ENCODE peak calls at places on chromosomes 4 and X, in five cellular contexts. One of them, this sample, is unnamed.

GRCh38 chrX:109475174-109475891 is 6.6 kb downstream of the GUCY2F start:
- DNase-seq in GM06990: peak
- DNase-seq in GM12865: peak
- DNase-seq in cardiac fibroblast: peak
- DNase-seq in fibroblast of mammary gland: peak
- DNase-seq in this sample: no peak

GRCh38 chr4:150743564-150744342 is 161.8 kb downstream of the MAB21L2 start:
- DNase-seq in GM06990: no peak
- DNase-seq in GM12865: no peak
- DNase-seq in cardiac fibroblast: peak
- DNase-seq in fibroblast of mammary gland: peak
- DNase-seq in this sample: no peak

GRCh38 chr4:142293536-142293935 is 552.6 kb downstream of the INPP4B start:
- DNase-seq in GM06990: no peak
- DNase-seq in GM12865: no peak
- DNase-seq in cardiac fibroblast: peak
- DNase-seq in fibroblast of mammary gland: no peak
- DNase-seq in this sample: no peak

GRCh38 chrX:153665726-153666306 is 7.8 kb downstream of the PNCK start:
- DNase-seq in GM06990: no peak
- DNase-seq in GM12865: no peak
- DNase-seq in cardiac fibroblast: no peak
- DNase-seq in fibroblast of mammary gland: no peak
- DNase-seq in this sample: no peak

GRCh38 chrX:1600406-1601050 is 9.1 kb downstream of the AKAP17A start:
- DNase-seq in GM06990: no peak
- DNase-seq in GM12865: no peak
- DNase-seq in cardiac fibroblast: no peak
- DNase-seq in fibroblast of mammary gland: no peak
- DNase-seq in this sample: no peak

GRCh38 chrX:139826065-139827044 is 106.5 kb downstream of the ATP11C start:
- DNase-seq in GM06990: no peak
- DNase-seq in GM12865: no peak
- DNase-seq in cardiac fibroblast: peak
- DNase-seq in fibroblast of mammary gland: peak
- DNase-seq in this sample: peak

GRCh38 chr4:108172231-108172779 is 3.6 kb upstream of the LEF1 start:
- DNase-seq in GM06990: peak
- DNase-seq in GM12865: peak
- DNase-seq in cardiac fibroblast: no peak
- DNase-seq in fibroblast of mammary gland: no peak
- DNase-seq in this sample: no peak

GRCh38 chr4:86264269-86264668 is 95.6 kb downstream of the MAPK10 start:
- DNase-seq in GM06990: no peak
- DNase-seq in GM12865: no peak
- DNase-seq in cardiac fibroblast: no peak
- DNase-seq in fibroblast of mammary gland: no peak
- DNase-seq in this sample: no peak

GRCh38 chrX:129360175-129360574 is 163.1 kb downstream of the SMARCA1 start:
- DNase-seq in GM06990: no peak
- DNase-seq in GM12865: peak
- DNase-seq in cardiac fibroblast: peak
- DNase-seq in fibroblast of mammary gland: peak
- DNase-seq in this sample: no peak

GRCh38 chr4:79298484-79298883 is 27.4 kb downstream of the NAA11 start:
- DNase-seq in GM06990: no peak
- DNase-seq in GM12865: no peak
- DNase-seq in cardiac fibroblast: no peak
- DNase-seq in fibroblast of mammary gland: no peak
- DNase-seq in this sample: no peak

GRCh38 chr4:89800527-89801103 is 36.3 kb downstream of the SNCA start:
- DNase-seq in GM06990: no peak
- DNase-seq in GM12865: no peak
- DNase-seq in cardiac fibroblast: peak
- DNase-seq in fibroblast of mammary gland: no peak
- DNase-seq in this sample: no peak

GRCh38 chrX:22273714-22274317 is 1.1 kb downstream of the CBLL2 start:
- DNase-seq in GM06990: no peak
- DNase-seq in GM12865: no peak
- DNase-seq in cardiac fibroblast: no peak
- DNase-seq in fibroblast of mammary gland: no peak
- DNase-seq in this sample: no peak

GRCh38 chrX:153595387-153595786 is 3.6 kb downstream of the CCNQ start:
- DNase-seq in GM06990: no peak
- DNase-seq in GM12865: no peak
- DNase-seq in cardiac fibroblast: no peak
- DNase-seq in fibroblast of mammary gland: no peak
- DNase-seq in this sample: no peak

GRCh38 chr4:40325406-40326019 is 9.6 kb upstream of the CHRNA9 start:
- DNase-seq in GM06990: no peak
- DNase-seq in GM12865: peak
- DNase-seq in cardiac fibroblast: peak
- DNase-seq in fibroblast of mammary gland: peak
- DNase-seq in this sample: no peak

GRCh38 chrX:148665001-148665400 is 164.6 kb downstream of the AFF2 start:
- DNase-seq in GM06990: no peak
- DNase-seq in GM12865: no peak
- DNase-seq in cardiac fibroblast: no peak
- DNase-seq in fibroblast of mammary gland: no peak
- DNase-seq in this sample: no peak

GRCh38 chrX:107135076-107135964 is 16.7 kb upstream of the RBM41 start:
- DNase-seq in GM06990: no peak
- DNase-seq in GM12865: no peak
- DNase-seq in cardiac fibroblast: peak
- DNase-seq in fibroblast of mammary gland: peak
- DNase-seq in this sample: no peak

GRCh38 chr4:156595041-156595440 is 376.6 kb downstream of the PDGFC start:
- DNase-seq in GM06990: no peak
- DNase-seq in GM12865: no peak
- DNase-seq in cardiac fibroblast: peak
- DNase-seq in fibroblast of mammary gland: peak
- DNase-seq in this sample: no peak

GRCh38 chr4:71009796-71010588 is 16.5 kb downstream of the DCK start:
- DNase-seq in GM06990: no peak
- DNase-seq in GM12865: peak
- DNase-seq in cardiac fibroblast: peak
- DNase-seq in fibroblast of mammary gland: peak
- DNase-seq in this sample: no peak

GRCh38 chrX:38804481-38805293 is 3.4 kb downstream of the MID1IP1 start:
- DNase-seq in GM06990: peak
- DNase-seq in GM12865: peak
- DNase-seq in cardiac fibroblast: peak
- DNase-seq in fibroblast of mammary gland: no peak
- DNase-seq in this sample: no peak

GRCh38 chr4:158863296-158863695 is 94.5 kb downstream of the FNIP2 start:
- DNase-seq in GM06990: no peak
- DNase-seq in GM12865: no peak
- DNase-seq in cardiac fibroblast: no peak
- DNase-seq in fibroblast of mammary gland: no peak
- DNase-seq in this sample: no peak

GRCh38 chr4:34854451-34854850 is 1389.9 kb downstream of the ARAP2 start:
- DNase-seq in GM06990: no peak
- DNase-seq in GM12865: no peak
- DNase-seq in cardiac fibroblast: no peak
- DNase-seq in fibroblast of mammary gland: no peak
- DNase-seq in this sample: no peak

GRCh38 chr4:38802561-38803355 is 1.8 kb downstream of the TLR1 start:
- DNase-seq in GM06990: no peak
- DNase-seq in GM12865: no peak
- DNase-seq in cardiac fibroblast: no peak
- DNase-seq in fibroblast of mammary gland: no peak
- DNase-seq in this sample: no peak

GRCh38 chr4:38805530-38806145 is 1.0 kb upstream of the TLR1 start:
- DNase-seq in GM06990: peak
- DNase-seq in GM12865: peak
- DNase-seq in cardiac fibroblast: peak
- DNase-seq in fibroblast of mammary gland: peak
- DNase-seq in this sample: no peak

GRCh38 chr4:38803833-38804653 is 548 bp downstream of the TLR1 start:
- DNase-seq in GM06990: peak
- DNase-seq in GM12865: peak
- DNase-seq in cardiac fibroblast: no peak
- DNase-seq in fibroblast of mammary gland: no peak
- DNase-seq in this sample: no peak

GRCh38 chr4:38800956-38801450 is 3.6 kb downstream of the TLR1 start:
- DNase-seq in GM06990: no peak
- DNase-seq in GM12865: no peak
- DNase-seq in cardiac fibroblast: no peak
- DNase-seq in fibroblast of mammary gland: no peak
- DNase-seq in this sample: no peak

DNA sequence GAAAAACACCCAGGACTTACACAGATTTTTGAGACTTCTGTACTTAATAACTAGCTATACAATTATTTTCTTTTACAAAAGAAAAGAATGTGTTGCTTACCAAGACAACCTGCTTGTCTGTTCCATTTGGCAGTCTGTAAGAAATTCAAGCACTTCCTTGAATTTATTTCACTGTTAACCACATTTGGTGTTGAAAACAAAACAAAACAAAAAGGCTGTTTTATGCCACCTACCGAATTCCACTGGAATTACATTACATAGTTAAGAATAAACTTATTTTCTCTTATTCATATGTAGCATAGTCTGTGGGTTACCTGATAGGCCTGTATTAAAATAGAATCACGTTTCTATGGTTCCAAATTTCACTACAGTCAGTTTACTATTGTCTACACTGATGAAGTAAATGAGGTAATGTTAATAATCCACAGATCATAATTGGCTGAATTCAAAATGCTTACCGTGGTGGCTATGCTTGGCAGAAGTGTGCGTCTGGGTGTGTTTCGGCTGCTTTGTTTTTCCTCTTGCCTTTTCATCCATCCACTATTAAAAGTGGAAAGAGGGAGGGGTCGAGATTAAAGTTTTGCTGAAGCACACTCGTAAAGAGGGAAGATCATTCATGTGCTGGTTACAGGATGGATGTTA is at the start of gene TLR1:
- DNase-seq in GM06990: peak
- DNase-seq in GM12865: peak
- DNase-seq in cardiac fibroblast: peak
- DNase-seq in fibroblast of mammary gland: peak
- DNase-seq in this sample: no peak
- H3K4me3 ChIP-seq in GM06990: peak
- H3K4me3 ChIP-seq in GM12865: peak
- H3K4me3 ChIP-seq in cardiac fibroblast: peak
- H3K4me3 ChIP-seq in fibroblast of mammary gland: no peak
- H3K4me3 ChIP-seq in this sample: no peak

DNA sequence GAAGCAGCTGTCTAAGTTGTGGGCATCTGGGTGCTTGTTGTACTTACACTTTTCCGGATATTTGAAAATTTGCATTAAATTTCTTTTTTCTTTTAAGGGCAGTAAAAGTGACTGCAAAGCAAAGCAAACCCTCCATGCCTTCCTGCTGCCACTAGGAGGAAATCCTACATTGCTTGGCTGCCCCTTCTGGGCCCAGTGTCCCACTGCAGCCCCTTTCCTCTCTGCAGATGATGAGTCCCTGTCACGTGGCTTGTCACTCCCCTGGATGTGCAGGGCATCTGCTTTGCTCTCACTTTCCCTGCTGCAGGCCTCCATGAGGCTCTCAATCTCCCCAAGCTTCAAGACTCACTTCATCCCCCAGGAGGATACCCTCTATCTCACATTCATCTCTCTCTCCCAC is 12.7 kb downstream of the TSR2 start:
- DNase-seq in GM06990: no peak
- DNase-seq in GM12865: peak
- DNase-seq in cardiac fibroblast: peak
- DNase-seq in fibroblast of mammary gland: peak
- DNase-seq in this sample: no peak
- TF ChIP-seq CTCF in GM06990: no peak
- TF ChIP-seq CTCF in GM12865: no peak
- TF ChIP-seq CTCF in cardiac fibroblast: peak
- TF ChIP-seq CTCF in fibroblast of mammary gland: peak
- TF ChIP-seq CTCF in this sample: peak

GRCh38 chrX:133638285-133638684 is 223.0 kb upstream of the GPC4 start:
- DNase-seq in GM06990: no peak
- DNase-seq in GM12865: no peak
- DNase-seq in cardiac fibroblast: no peak
- DNase-seq in fibroblast of mammary gland: peak
- DNase-seq in this sample: no peak

GRCh38 chrX:133640161-133641015 is 225.1 kb upstream of the GPC4 start:
- DNase-seq in GM06990: no peak
- DNase-seq in GM12865: no peak
- DNase-seq in cardiac fibroblast: no peak
- DNase-seq in fibroblast of mammary gland: no peak
- DNase-seq in this sample: no peak

GRCh38 chrX:133637765-133638164 is 222.5 kb upstream of the GPC4 start:
- DNase-seq in GM06990: no peak
- DNase-seq in GM12865: no peak
- DNase-seq in cardiac fibroblast: no peak
- DNase-seq in fibroblast of mammary gland: no peak
- DNase-seq in this sample: no peak

GRCh38 chrX:133634416-133634815 is 219.1 kb upstream of the GPC4 start:
- DNase-seq in GM06990: no peak
- DNase-seq in GM12865: no peak
- DNase-seq in cardiac fibroblast: no peak
- DNase-seq in fibroblast of mammary gland: no peak
- DNase-seq in this sample: no peak

GRCh38 chrX:133639726-133640125 is 224.4 kb upstream of the GPC4 start:
- DNase-seq in GM06990: no peak
- DNase-seq in GM12865: no peak
- DNase-seq in cardiac fibroblast: no peak
- DNase-seq in fibroblast of mammary gland: no peak
- DNase-seq in this sample: no peak
- H3K4me3 ChIP-seq in GM06990: no peak
- H3K4me3 ChIP-seq in GM12865: no peak
- H3K4me3 ChIP-seq in cardiac fibroblast: no peak
- H3K4me3 ChIP-seq in fibroblast of mammary gland: no peak
- H3K4me3 ChIP-seq in this sample: no peak

GRCh38 chrX:15150578-15150977 is 119.3 kb downstream of the ASB9 start:
- DNase-seq in GM06990: no peak
- DNase-seq in GM12865: peak
- DNase-seq in cardiac fibroblast: no peak
- DNase-seq in fibroblast of mammary gland: no peak
- DNase-seq in this sample: no peak

GRCh38 chrX:15142084-15142715 is 127.7 kb downstream of the ASB9 start:
- DNase-seq in GM06990: no peak
- DNase-seq in GM12865: no peak
- DNase-seq in cardiac fibroblast: no peak
- DNase-seq in fibroblast of mammary gland: no peak
- DNase-seq in this sample: no peak

GRCh38 chrX:15143825-15144121 is 126.1 kb downstream of the ASB9 start:
- DNase-seq in GM06990: no peak
- DNase-seq in GM12865: no peak
- DNase-seq in cardiac fibroblast: no peak
- DNase-seq in fibroblast of mammary gland: no peak
- DNase-seq in this sample: no peak

GRCh38 chrX:15143050-15143824 is 126.6 kb downstream of the ASB9 start:
- DNase-seq in GM06990: no peak
- DNase-seq in GM12865: peak
- DNase-seq in cardiac fibroblast: peak
- DNase-seq in fibroblast of mammary gland: peak
- DNase-seq in this sample: no peak

DNA sequence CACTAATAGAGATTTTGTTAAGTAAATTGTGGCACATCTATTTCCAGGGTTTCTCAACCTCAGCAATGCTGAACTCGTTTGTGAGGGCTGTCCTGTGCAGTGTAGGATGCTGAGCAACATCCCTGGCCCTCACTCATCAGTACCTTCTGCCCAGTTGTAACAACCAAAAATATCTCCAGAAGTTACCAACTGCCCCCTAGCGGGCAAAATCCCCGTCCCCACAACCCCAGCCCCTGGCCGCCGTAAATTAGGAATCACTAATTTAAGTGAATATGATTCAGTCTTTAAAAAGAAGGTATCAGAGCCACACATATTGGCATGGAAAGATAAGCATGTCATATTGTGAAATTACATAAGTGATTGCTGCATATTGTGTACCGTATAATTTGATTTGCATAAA is 123.4 kb downstream of the ASB9 start:
- DNase-seq in GM06990: peak
- DNase-seq in GM12865: peak
- DNase-seq in cardiac fibroblast: peak
- DNase-seq in fibroblast of mammary gland: peak
- DNase-seq in this sample: no peak
- TF ChIP-seq CTCF in GM06990: peak
- TF ChIP-seq CTCF in GM12865: peak
- TF ChIP-seq CTCF in cardiac fibroblast: peak
- TF ChIP-seq CTCF in fibroblast of mammary gland: peak
- TF ChIP-seq CTCF in this sample: peak

This sample was measured in BJ.